ENCODE peak calls at places on chromosomes 5 and 9, in seven cellular contexts. O is DMS153; T is right cardiac atrium; U is stimulated activated CD4-positive, alpha-beta T cell treated with anti-CD3 and anti-CD28 coated beads, Interleukin-2, amount 100 ng/mL, for 24 hours; E is neuronal stem cell; X is CD4-positive, alpha-beta T cell; G is left cardiac atrium. Q is an unnamed sample.

GRCh38 chr9:136807281-136808074 is at the start of gene RABL6:
- DNase-seq in O (no peak), T (peak; percentile 93), U (peak; percentile 83), E (peak; percentile 75), X (peak; percentile 75), G (peak; percentile 85), Q (peak; percentile 84)

GRCh38 chr5:125409496-125410351 is 663.3 kb upstream of the ZNF608 start:
- DNase-seq in O (peak; percentile 72), T (no peak), U (no peak), E (peak; percentile 81), X (no peak), G (no peak), Q (peak; percentile 24)

GRCh38 chr5:143248822-143249579 is 154.5 kb downstream of the NR3C1 start:
- DNase-seq in O (no peak), T (no peak), U (no peak), E (no peak), X (no peak), G (no peak), Q (no peak)

GRCh38 chr5:181203842-181204560 is 995 bp downstream of the TRIM7 start:
- DNase-seq in O (no peak), T (peak; percentile 75), U (peak; percentile 34), E (no peak), X (no peak), G (peak; percentile 42), Q (peak; percentile 29)

GRCh38 chr9:106619211-106619610 is 243.8 kb upstream of the ZNF462 start:
- DNase-seq in O (no peak), T (no peak), U (no peak), E (no peak), X (no peak), G (no peak), Q (no peak)

GRCh38 chr5:1644810-1645571 is 121.2 kb upstream of the LPCAT1 start:
- DNase-seq in O (peak; percentile 71), T (peak; percentile 94), U (peak; percentile 87), E (peak; percentile 82), X (peak; percentile 76), G (peak; percentile 89), Q (peak; percentile 96)

GRCh38 chr9:126549246-126550006 is 64.3 kb upstream of the LMX1B start:
- DNase-seq in O (no peak), T (no peak), U (no peak), E (no peak), X (no peak), G (no peak), Q (no peak)

GRCh38 chr5:164376840-164377239 is 871.4 kb downstream of the MAT2B start:
- DNase-seq in O (no peak), T (no peak), U (no peak), E (no peak), X (no peak), G (no peak), Q (no peak)

GRCh38 chr9:109779711-109780452 is at the start of gene PALM2AKAP2:
- DNase-seq in O (peak; percentile 8), T (peak; percentile 93), U (peak; percentile 19), E (peak; percentile 74), X (no peak), G (peak; percentile 79), Q (peak; percentile 73)

Q was measured in ELF-1.